ENCODE peak calls at places on chromosomes 12 and 14, in nine cellular contexts. P is MM.1S, S is neural progenitor cell, N is SK-N-SH, L is GM23338, G is GM23248, C is PC-3, Z is HCT116, Q is hepatocyte. O is an unnamed sample.
A peak's percentile ranks its signal among the peaks of the same experiment; 100 is the strongest.

GRCh38 chr12:91562476-91562875 is 379.9 kb upstream of the DCN start:
- DNase-seq in C (no peak), Z (no peak), N (no peak), Q (no peak), P (peak; percentile 38), S (no peak), G (peak; percentile 15), L (no peak), O (no peak)

GRCh38 chr14:77094672-77095284 is 3.3 kb upstream of the CIPC start:
- DNase-seq in Q (peak; percentile 89), C (peak; percentile 98), L (peak; percentile 96), N (peak; percentile 70), Z (peak; percentile 83), P (peak; percentile 70), S (peak; percentile 90), G (peak; percentile 83), O (peak; percentile 79)

GRCh38 chr12:30784508-30784907 is 29.8 kb upstream of the CAPRIN2 start:
- DNase-seq in N (no peak), S (no peak), Z (no peak), P (no peak), L (no peak), G (no peak), C (no peak), Q (no peak), O (no peak)

GRCh38 chr12:78146365-78146772 is 315.7 kb downstream of the NAV3 start:
- DNase-seq in Q (peak; percentile 52), S (peak; percentile 50), P (peak; percentile 42), L (peak; percentile 63), Z (peak; percentile 27), C (peak; percentile 47), N (peak; percentile 5), G (peak; percentile 75), O (peak; percentile 61)

GRCh38 chr12:78866518-78866917 is 1.9 kb downstream of the SYT1 start:
- DNase-seq in Z (no peak), P (no peak), N (no peak), C (no peak), Q (no peak), S (no peak), L (no peak), G (no peak), O (no peak)

GRCh38 chr12:87806310-87806709 is 222.9 kb downstream of the C12orf50 start:
- DNase-seq in C (no peak), Q (no peak), Z (no peak), N (no peak), G (no peak), P (no peak), S (no peak), L (no peak), O (no peak)

GRCh38 chr14:104435147-104436046 is 144.2 kb upstream of the C14orf180 start:
- DNase-seq in G (no peak), L (no peak), Q (no peak), S (no peak), C (no peak), Z (no peak), P (no peak), N (no peak), O (no peak)

GRCh38 chr14:100692859-100693558 is 33.7 kb upstream of the DLK1 start:
- DNase-seq in P (no peak), S (no peak), Z (peak; percentile 91), C (peak; percentile 98), N (no peak), L (no peak), Q (peak; percentile 62), G (peak; percentile 95), O (no peak)

GRCh38 chr12:6963016-6963731 is 7.3 kb downstream of the PHB2 start:
- DNase-seq in N (peak; percentile 38), Q (peak; percentile 95), G (no peak), S (no peak), L (peak; percentile 95), C (no peak), P (no peak), Z (peak; percentile 89), O (no peak)

GRCh38 chr12:108040968-108041367 is 88.1 kb upstream of the WSCD2 start:
- DNase-seq in N (no peak), Z (no peak), P (no peak), G (no peak), Q (no peak), S (no peak), L (no peak), C (no peak), O (no peak)

GRCh38 chr14:61101803-61102548 is 120.9 kb downstream of the SLC38A6 start:
- DNase-seq in Q (no peak), S (no peak), Z (no peak), L (peak; percentile 75), N (no peak), C (peak; percentile 23), G (peak; percentile 83), P (no peak), O (peak; percentile 35)

GRCh38 chr12:47829584-47829983 is 9.9 kb upstream of the HDAC7 start:
- DNase-seq in G (no peak), L (no peak), P (no peak), C (no peak), Z (no peak), Q (no peak), S (no peak), N (no peak), O (no peak)
- H3K4me1 ChIP-seq in G (peaks cover 45% of the 10 kb centered on the region), L (peaks cover 22% of the 10 kb centered on the region), P (peaks cover 27% of the 10 kb centered on the region), C (peaks cover 38% of the 10 kb centered on the region), Z (peaks cover 29% of the 10 kb centered on the region), Q (peaks cover 14% of the 10 kb centered on the region), S (peaks cover 7% of the 10 kb centered on the region), N (peaks cover 14% of the 10 kb centered on the region), O (peaks cover 92% of the 10 kb centered on the region)

GRCh38 chr12:69644516-69644915 is 33.8 kb upstream of the LRRC10 start:
- DNase-seq in Z (no peak), S (no peak), C (no peak), G (no peak), Q (no peak), L (no peak), P (no peak), N (no peak), O (no peak)

GRCh38 chr12:69645031-69645430 is 34.3 kb upstream of the LRRC10 start:
- DNase-seq in G (peak; percentile 70), S (no peak), N (no peak), P (no peak), Q (no peak), Z (no peak), C (no peak), L (no peak), O (no peak)

GRCh38 chr12:69642531-69642930 is 31.8 kb upstream of the LRRC10 start:
- DNase-seq in G (no peak), Q (no peak), L (no peak), N (no peak), C (no peak), Z (no peak), S (no peak), P (no peak), O (no peak)

GRCh38 chr12:69641546-69641945 is 30.8 kb upstream of the LRRC10 start:
- DNase-seq in Z (no peak), P (no peak), S (no peak), C (no peak), L (no peak), G (no peak), N (no peak), Q (no peak), O (no peak)

DNA sequence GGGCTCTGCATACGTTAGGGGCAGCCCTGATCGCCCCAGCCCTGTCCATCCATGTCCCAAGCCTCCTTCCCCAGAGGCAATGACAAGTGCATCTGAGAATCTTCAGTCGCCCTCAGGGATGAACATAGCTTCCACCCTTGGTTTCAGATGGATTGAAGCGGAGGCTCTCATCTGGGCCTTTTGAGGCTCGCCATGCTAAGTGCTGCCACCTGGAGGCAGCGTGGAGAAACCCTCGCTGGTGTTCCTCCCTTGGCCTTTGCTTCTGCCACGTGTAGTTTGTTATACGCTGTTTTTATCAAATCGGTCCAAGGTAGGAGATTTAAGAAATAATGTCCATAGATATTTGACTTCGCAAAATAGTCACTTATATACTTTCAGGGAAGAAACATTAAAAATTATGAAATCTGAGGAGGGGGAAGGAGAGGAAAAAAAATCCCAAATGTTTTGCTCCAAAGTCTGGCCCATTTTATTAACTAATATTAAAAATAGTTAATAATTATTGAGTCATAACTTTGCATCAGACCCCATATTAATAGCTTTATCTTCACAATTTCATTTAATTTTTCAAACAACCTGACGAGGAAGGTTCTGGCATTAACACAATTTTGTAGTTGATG is 28.8 kb upstream of the LRRC10 start:
- DNase-seq in Z (peak; percentile 61), G (peak; percentile 81), C (peak; percentile 82), N (peak; percentile 73), Q (peak; percentile 85), P (peak; percentile 73), L (peak; percentile 85), S (peak; percentile 81), O (peak; percentile 71)
- TF ChIP-seq EZH2phosphoT487 in Z (no peak), G (no peak), C (no peak), N (no peak), Q (no peak), P (no peak), L (no peak), S (no peak), O (no peak)

GRCh38 chr14:99682809-99683618 is 1.1 kb upstream of the CYP46A1 start:
- DNase-seq in C (peak; percentile 79), Q (peak; percentile 90), N (peak; percentile 90), S (peak; percentile 92), L (peak; percentile 87), P (peak; percentile 62), G (peak; percentile 86), Z (peak; percentile 46), O (peak; percentile 84)

GRCh38 chr14:99685061-99685995 is 1.2 kb downstream of the CYP46A1 start:
- DNase-seq in Q (peak; percentile 1), P (no peak), Z (no peak), L (no peak), G (no peak), C (no peak), S (peak; percentile 44), N (no peak), O (peak; percentile 37)

GRCh38 chr14:99681832-99682148 is 2.3 kb upstream of the CYP46A1 start:
- DNase-seq in C (no peak), P (no peak), L (no peak), S (no peak), Z (no peak), G (no peak), Q (no peak), N (no peak), O (no peak)

GRCh38 chr14:99684356-99684952 is 356 bp downstream of the CYP46A1 start:
- DNase-seq in C (no peak), N (no peak), L (no peak), G (no peak), P (no peak), S (no peak), Q (no peak), Z (no peak), O (peak; percentile 62)

GRCh38 chr14:99683619-99684355 is at the start of gene CYP46A1:
- DNase-seq in G (peak; percentile 100), P (peak; percentile 95), S (peak; percentile 100), Z (peak; percentile 97), L (peak; percentile 100), N (peak; percentile 99), C (peak; percentile 99), Q (peak; percentile 100), O (peak; percentile 100)
- H2AFZ ChIP-seq in G (peak within 1 kb of the TSS; percentile 100), P (peak within 1 kb of the TSS; percentile 90), S (peak within 1 kb of the TSS; percentile 99), Z (peak within 1 kb of the TSS; percentile 90), L (peak within 1 kb of the TSS; percentile 100), N (peak within 1 kb of the TSS; percentile 99), C (peak within 1 kb of the TSS; percentile 98), Q (peak within 1 kb of the TSS; percentile 91), O (peak within 1 kb of the TSS; percentile 86)

DNA sequence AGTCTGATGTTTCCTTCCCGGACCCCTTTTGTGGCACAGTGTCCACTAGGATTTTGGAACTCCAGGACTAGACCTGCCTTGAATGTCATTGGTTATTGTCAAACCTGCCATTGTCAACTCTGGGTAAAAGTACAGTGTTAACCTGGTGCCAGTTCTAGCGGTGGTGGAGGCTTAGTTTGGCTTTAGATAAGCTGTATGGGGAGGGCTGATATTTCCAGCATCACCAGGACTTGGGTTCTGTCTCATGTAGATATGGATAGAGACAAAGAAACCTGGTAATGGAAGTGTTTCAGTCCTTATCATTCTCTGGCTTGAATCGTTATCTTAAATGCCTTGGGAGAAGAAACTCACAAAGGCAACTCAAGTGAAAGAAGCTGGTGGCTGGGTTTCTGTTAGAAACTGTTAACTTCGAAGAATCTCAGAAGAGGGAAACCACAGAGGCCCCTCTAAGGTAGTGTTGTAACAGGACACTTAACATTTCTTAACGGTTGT is 10.6 kb downstream of the CHST11 start:
- DNase-seq in N (no peak), Q (no peak), S (no peak), P (peak; percentile 56), C (no peak), G (no peak), Z (no peak), L (no peak), O (no peak)
- H3K4me1 ChIP-seq in N (no peaks in the 10 kb centered on the region), Q (no peaks in the 10 kb centered on the region), S (no peaks in the 10 kb centered on the region), P (peaks cover 41% of the 10 kb centered on the region), C (peaks cover 7% of the 10 kb centered on the region), G (peaks cover 6% of the 10 kb centered on the region), Z (no peaks in the 10 kb centered on the region), L (peaks cover 12% of the 10 kb centered on the region), O (peaks cover 89% of the 10 kb centered on the region)

O was measured in OCI-LY7.